ENCODE peak calls at places on chromosome 5, in five cellular contexts. B, G, Q, C and W are unnamed samples.

GRCh38 chr5:175384724-175385552 is 59.0 kb downstream of the DRD1 start:
- DNase-seq in B (no peak), G (no peak), Q (no peak), C (peak; percentile 28), W (no peak)

GRCh38 chr5:149667084-149667826 is 62.9 kb upstream of the PPARGC1B start:
- DNase-seq in B (no peak), G (peak; percentile 38), Q (peak; percentile 43), C (peak; percentile 29), W (no peak)

GRCh38 chr5:106985174-106985573 is 685.6 kb downstream of the EFNA5 start:
- DNase-seq in B (no peak), G (no peak), Q (no peak), C (no peak), W (no peak)

GRCh38 chr5:83125560-83125959 is 48.2 kb downstream of the XRCC4 start:
- DNase-seq in B (no peak), G (no peak), Q (no peak), C (no peak), W (no peak)

GRCh38 chr5:139488269-139488668 is 5.7 kb upstream of the STING1 start:
- DNase-seq in B (no peak), G (no peak), Q (no peak), C (no peak), W (no peak)

GRCh38 chr5:149413477-149414210 is 34.6 kb upstream of the IL17B start:
- DNase-seq in B (no peak), G (no peak), Q (no peak), C (no peak), W (no peak)

GRCh38 chr5:159022178-159022556 is 77.5 kb downstream of the EBF1 start:
- DNase-seq in B (no peak), G (no peak), Q (peak; percentile 88), C (peak; percentile 98), W (no peak)

GRCh38 chr5:128412145-128412930 is 125.7 kb downstream of the FBN2 start:
- DNase-seq in B (no peak), G (no peak), Q (no peak), C (no peak), W (no peak)

GRCh38 chr5:116442095-116442534 is 132.5 kb downstream of the SEMA6A start:
- DNase-seq in B (peak; percentile 51), G (no peak), Q (peak; percentile 40), C (peak; percentile 37), W (peak; percentile 70)

GRCh38 chr5:73376618-73377170 is 71.9 kb downstream of the FOXD1 start:
- DNase-seq in B (no peak), G (no peak), Q (peak; percentile 27), C (peak; percentile 55), W (no peak)

GRCh38 chr5:143860211-143860610 is 48.2 kb downstream of the HMHB1 start:
- DNase-seq in B (no peak), G (no peak), Q (no peak), C (no peak), W (no peak)

GRCh38 chr5:56910123-56910951 is 941 bp downstream of the SETD9 start:
- DNase-seq in B (peak; percentile 76), G (no peak), Q (no peak), C (peak; percentile 52), W (peak; percentile 57)

GRCh38 chr5:136056336-136056735 is 27.5 kb downstream of the TGFBI start:
- DNase-seq in B (no peak), G (no peak), Q (no peak), C (no peak), W (no peak)

GRCh38 chr5:58106754-58107410 is 353.0 kb downstream of the PLK2 start:
- DNase-seq in B (no peak), G (no peak), Q (no peak), C (no peak), W (no peak)

GRCh38 chr5:8333445-8333844 is 464.5 kb downstream of the MTRR start:
- DNase-seq in B (no peak), G (no peak), Q (no peak), C (no peak), W (no peak)

GRCh38 chr5:157820593-157821252 is 38.2 kb downstream of the CLINT1 start:
- DNase-seq in B (no peak), G (no peak), Q (peak; percentile 70), C (peak; percentile 75), W (no peak)

GRCh38 chr5:157818368-157818767 is 40.6 kb downstream of the CLINT1 start:
- DNase-seq in B (no peak), G (no peak), Q (no peak), C (no peak), W (no peak)

GRCh38 chr5:157816682-157817268 is 42.2 kb downstream of the CLINT1 start:
- DNase-seq in B (no peak), G (no peak), Q (peak; percentile 32), C (peak; percentile 45), W (no peak)

GRCh38 chr5:157819502-157820125 is 39.3 kb downstream of the CLINT1 start:
- DNase-seq in B (no peak), G (no peak), Q (no peak), C (no peak), W (no peak)

GRCh38 chr5:157817928-157818327 is 41.0 kb downstream of the CLINT1 start:
- DNase-seq in B (no peak), G (no peak), Q (no peak), C (no peak), W (no peak)
- H3K4me1 ChIP-seq in B (peaks cover 9% of the 10 kb centered on the region), G (no peaks in the 10 kb centered on the region), Q (no peaks in the 10 kb centered on the region), C (peaks cover 9% of the 10 kb centered on the region), W (peaks cover 16% of the 10 kb centered on the region)

DNA sequence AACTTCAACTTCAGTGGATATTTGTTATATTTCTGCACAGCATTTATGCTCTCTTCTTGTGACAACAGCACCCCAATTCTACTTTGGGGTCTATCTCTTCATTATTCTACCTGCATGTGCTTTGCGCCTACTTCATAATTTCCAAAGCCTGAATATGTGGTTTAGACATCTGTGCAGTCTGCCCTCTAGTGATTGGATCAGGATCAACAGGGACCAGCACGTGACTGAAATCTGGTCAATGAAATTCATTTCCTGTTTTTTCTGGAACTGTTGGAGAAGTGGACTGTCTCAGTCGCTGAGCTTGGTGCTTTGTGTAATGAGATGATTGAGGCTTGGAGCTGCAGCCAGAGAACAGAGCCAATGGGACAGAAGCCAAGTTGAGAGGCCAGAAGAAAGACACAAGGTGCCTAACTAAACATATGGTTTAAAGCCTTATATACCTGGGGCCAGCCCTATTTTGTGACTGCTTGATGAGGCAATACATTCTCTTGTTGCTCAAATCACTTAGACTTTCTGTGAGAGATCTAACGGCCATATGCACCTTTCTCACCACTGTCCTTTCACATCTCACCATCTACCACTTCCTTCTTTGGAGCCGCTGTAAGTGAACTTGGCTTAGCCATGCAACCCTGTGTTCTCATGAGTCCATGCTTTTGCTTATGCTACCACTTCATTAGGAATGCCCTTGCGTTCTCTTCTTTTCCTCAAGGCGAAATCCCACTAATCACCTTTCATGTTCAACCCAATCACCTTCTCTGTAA is 68.8 kb upstream of the PPP2R2B start:
- DNase-seq in B (no peak), G (no peak), Q (peak; percentile 10), C (no peak), W (no peak)
- TF ChIP-seq CTCF in B (no peak), G (no peak), Q (peak; percentile 13), C (no peak), W (no peak)

GRCh38 chr5:42518595-42519067 is 95.4 kb downstream of the GHR start:
- DNase-seq in B (no peak), G (no peak), Q (no peak), C (peak; percentile 68), W (no peak)

GRCh38 chr5:42520957-42521356 is 97.7 kb downstream of the GHR start:
- DNase-seq in B (no peak), G (no peak), Q (no peak), C (no peak), W (no peak)

GRCh38 chr5:42522783-42523182 is 99.5 kb downstream of the GHR start:
- DNase-seq in B (no peak), G (no peak), Q (no peak), C (no peak), W (no peak)

GRCh38 chr5:42517164-42517563 is 93.9 kb downstream of the GHR start:
- DNase-seq in B (no peak), G (no peak), Q (no peak), C (no peak), W (no peak)

DNA sequence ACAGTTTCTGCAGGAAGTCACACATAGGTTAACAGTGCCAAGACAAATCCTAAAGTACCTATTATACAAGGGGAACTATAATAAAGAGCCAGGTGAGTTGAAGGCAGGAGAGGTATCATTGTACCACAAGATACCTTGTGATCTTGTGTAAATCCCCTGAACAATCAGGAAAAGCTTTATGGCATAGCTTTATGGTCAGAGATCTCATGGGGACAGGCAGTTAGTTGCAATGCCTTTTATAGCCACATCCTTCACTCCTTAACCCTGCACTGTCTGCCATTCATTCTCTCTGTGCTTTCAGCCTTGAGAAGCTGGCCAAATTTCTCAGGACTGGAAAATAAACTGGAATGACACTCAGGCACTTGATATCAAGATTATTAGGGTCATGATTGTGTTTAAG is 97.0 kb downstream of the GHR start:
- DNase-seq in B (no peak), G (no peak), Q (no peak), C (no peak), W (no peak)
- H3K4me1 ChIP-seq in B (peaks cover 33% of the 10 kb centered on the region), G (no peaks in the 10 kb centered on the region), Q (peaks cover 6% of the 10 kb centered on the region), C (no peaks in the 10 kb centered on the region), W (peaks cover 3% of the 10 kb centered on the region)

GRCh38 chr5:88692979-88693932 is 189.7 kb downstream of the MEF2C start:
- DNase-seq in B (no peak), G (no peak), Q (no peak), C (no peak), W (no peak)
- TF ChIP-seq CTCF in B (no peak), G (no peak), Q (no peak), C (no peak), W (no peak)

GRCh38 chr5:173823721-173824567 is 64.2 kb upstream of the CPEB4 start:
- DNase-seq in B (no peak), G (no peak), Q (peak; percentile 92), C (peak; percentile 48), W (no peak)
- H3K4me1 ChIP-seq in B (peaks cover 14% of the 10 kb centered on the region), G (peaks cover 55% of the 10 kb centered on the region), Q (peaks cover 8% of the 10 kb centered on the region), C (no peaks in the 10 kb centered on the region), W (peaks cover 13% of the 10 kb centered on the region)

DNA sequence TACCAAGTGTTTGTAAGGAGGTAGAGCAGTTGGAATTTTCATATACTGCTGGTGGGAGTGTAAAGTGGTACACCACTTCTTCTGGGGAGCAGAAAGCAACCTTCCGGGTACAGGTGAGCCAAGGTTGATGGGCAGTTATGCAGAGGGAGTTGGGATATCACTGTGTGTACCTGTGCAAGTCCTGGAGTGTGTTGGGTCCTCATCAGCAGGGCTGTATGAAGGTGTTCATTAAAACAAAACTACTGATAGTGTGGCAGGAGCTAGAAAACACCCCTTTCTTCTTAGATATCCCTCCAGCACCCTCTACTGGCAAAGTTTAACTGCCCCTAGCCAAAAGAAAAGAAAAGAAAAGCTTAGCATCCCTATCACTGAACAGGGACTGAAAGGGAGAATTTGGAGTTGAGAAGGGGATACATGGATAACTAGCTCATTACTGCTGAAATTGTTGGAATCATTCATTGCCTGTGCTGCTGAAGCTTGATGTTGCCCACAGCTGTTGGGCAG is 10.7 kb downstream of the MARCHF6 start:
- DNase-seq in B (no peak), G (no peak), Q (no peak), C (no peak), W (no peak)
- TF ChIP-seq CTCF in B (no peak), G (peak; percentile 29), Q (peak; percentile 19), C (no peak), W (no peak)

DNA sequence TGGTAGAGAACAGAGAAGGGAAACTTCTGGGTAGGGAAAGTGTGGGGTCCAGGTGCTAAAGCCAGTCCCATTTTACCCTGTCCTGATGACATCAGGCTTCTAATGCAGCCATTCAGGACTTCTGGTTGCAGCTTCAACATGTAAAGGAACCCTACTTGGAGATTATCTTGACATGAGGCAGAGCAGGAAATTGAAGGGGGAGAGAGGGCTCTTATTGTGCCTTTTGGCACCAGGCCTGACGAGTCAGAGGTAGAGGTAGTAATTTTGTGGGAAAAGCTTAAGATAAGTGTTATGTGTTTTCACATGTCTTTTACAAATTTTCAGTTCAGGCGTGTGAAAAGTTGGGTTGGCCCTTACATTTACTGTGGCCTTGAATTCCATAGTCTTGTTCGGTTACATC is 102.4 kb upstream of the APC start:
- DNase-seq in B (no peak), G (no peak), Q (peak; percentile 39), C (no peak), W (no peak)
- H3K4me1 ChIP-seq in B (no peaks in the 10 kb centered on the region), G (no peaks in the 10 kb centered on the region), Q (peaks cover 24% of the 10 kb centered on the region), C (no peaks in the 10 kb centered on the region), W (no peaks in the 10 kb centered on the region)